ENCODE peak calls at places on chromosomes 2 and 18, in ten cellular contexts. Q is AG04449, H is type B pancreatic cell, Z is brain microvascular endothelial cell, W is tibial artery, U is BJ, J is osteocyte, T is OCI-LY7, X is GM12865, Y is stomach. V is an unnamed sample.

GRCh38 chr2:216545359-216545758 is 46.7 kb downstream of the RPL37A start:
- DNase-seq in U (peak; percentile 54), Q (no peak), T (no peak), W (no peak), X (no peak), Y (no peak), J (no peak), H (no peak), Z (no peak), V (no peak)

GRCh38 chr2:66478311-66478710 is 43.4 kb downstream of the MEIS1 start:
- DNase-seq in X (no peak), Q (no peak), J (no peak), T (no peak), U (no peak), W (no peak), Z (no peak), Y (no peak), H (no peak), V (no peak)

GRCh38 chr18:3935316-3935715 is 485.3 kb downstream of the TGIF1 start:
- DNase-seq in T (peak; percentile 58), U (no peak), H (no peak), Z (no peak), J (no peak), X (no peak), Y (no peak), Q (no peak), W (no peak), V (no peak)

GRCh38 chr2:130391872-130392670 is 36.2 kb downstream of the PTPN18 start:
- DNase-seq in W (no peak), Z (no peak), H (no peak), X (no peak), Q (no peak), Y (no peak), J (peak; percentile 68), U (no peak), T (peak; percentile 9), V (peak; percentile 42)

GRCh38 chr2:155574941-155575340 is 757.6 kb downstream of the NR4A2 start:
- DNase-seq in Z (no peak), X (peak; percentile 3), T (no peak), U (no peak), H (no peak), J (no peak), Y (no peak), W (no peak), Q (no peak), V (no peak)

GRCh38 chr2:13000644-13001375 is 284.1 kb downstream of the TRIB2 start:
- DNase-seq in Z (no peak), Q (no peak), Y (peak; percentile 32), U (no peak), W (no peak), T (no peak), J (no peak), X (no peak), H (no peak), V (no peak)

GRCh38 chr2:226050822-226051221 is 651.3 kb downstream of the NYAP2 start:
- DNase-seq in W (no peak), Q (no peak), T (no peak), Z (peak; percentile 79), X (no peak), Y (no peak), U (no peak), H (no peak), J (no peak), V (no peak)

GRCh38 chr2:197286805-197287595 is 23.6 kb downstream of the ANKRD44 start:
- DNase-seq in Z (peak; percentile 91), Q (peak; percentile 92), X (peak; percentile 80), U (peak; percentile 55), T (peak; percentile 41), J (no peak), W (no peak), Y (peak; percentile 59), H (no peak), V (peak; percentile 70)

GRCh38 chr2:85188852-85189251 is 55.7 kb downstream of the TCF7L1 start:
- DNase-seq in H (no peak), X (no peak), Z (no peak), U (no peak), Q (no peak), W (no peak), Y (no peak), T (no peak), J (no peak), V (no peak)

GRCh38 chr2:85811850-85812735 is 58.3 kb downstream of the ATOH8 start:
- DNase-seq in H (peak; percentile 61), U (no peak), W (no peak), Q (no peak), X (no peak), Z (no peak), J (peak; percentile 70), Y (no peak), T (no peak), V (no peak)

GRCh38 chr2:159890945-159891588 is 93.1 kb upstream of the CD302 start:
- DNase-seq in X (peak; percentile 81), W (no peak), Y (no peak), H (no peak), U (no peak), J (no peak), Q (no peak), Z (no peak), T (no peak), V (peak; percentile 35)

GRCh38 chr18:79625924-79626561 is 53.6 kb upstream of the CTDP1 start:
- DNase-seq in J (no peak), Q (no peak), H (no peak), X (no peak), T (no peak), U (no peak), W (peak; percentile 51), Z (no peak), Y (no peak), V (no peak)

GRCh38 chr2:128773641-128774319 is 455.1 kb upstream of the HS6ST1 start:
- DNase-seq in H (peak; percentile 45), T (no peak), W (no peak), Y (no peak), U (no peak), Q (no peak), Z (no peak), J (peak; percentile 64), X (no peak), V (no peak)

GRCh38 chr2:128772671-128773070 is 454.0 kb upstream of the HS6ST1 start:
- DNase-seq in W (no peak), Z (no peak), T (no peak), U (no peak), H (no peak), Q (no peak), Y (no peak), X (no peak), J (peak; percentile 51), V (no peak)

GRCh38 chr2:128770143-128771080 is 451.7 kb upstream of the HS6ST1 start:
- DNase-seq in Y (no peak), Q (no peak), T (no peak), W (no peak), Z (no peak), X (no peak), U (no peak), J (peak; percentile 80), H (peak; percentile 59), V (no peak)

GRCh38 chr2:128769457-128770142 is 450.9 kb upstream of the HS6ST1 start:
- DNase-seq in J (peak; percentile 51), Y (no peak), X (no peak), T (no peak), W (no peak), U (no peak), Z (no peak), Q (no peak), H (no peak), V (no peak)

DNA sequence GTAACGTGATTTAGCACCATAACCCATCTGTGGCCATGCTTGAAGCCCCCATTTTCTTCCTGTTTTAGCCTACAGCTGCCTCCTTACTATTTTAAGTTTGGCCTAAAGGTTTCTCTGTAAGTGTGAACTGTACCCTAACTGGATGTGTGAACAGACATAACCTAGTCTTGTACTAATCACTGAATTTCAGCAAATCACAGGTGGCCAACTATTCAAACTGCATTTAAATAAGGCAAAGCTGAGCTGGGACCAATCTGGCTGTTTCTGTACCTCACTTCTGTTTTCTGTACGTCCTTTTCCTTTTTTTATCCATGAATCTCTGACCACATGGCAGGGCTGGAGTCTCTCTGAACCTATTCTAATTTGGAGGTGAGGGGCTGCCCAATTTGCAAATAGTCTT is 452.7 kb upstream of the HS6ST1 start:
- DNase-seq in Z (no peak), J (no peak), Q (no peak), X (no peak), Y (no peak), T (no peak), W (no peak), H (no peak), U (no peak), V (no peak)
- TF ChIP-seq CTCF in Z (no peak), J (no peak), Q (no peak), X (no peak), Y (no peak), T (no peak), W (no peak), H (no peak), U (no peak), V (no peak)

DNA sequence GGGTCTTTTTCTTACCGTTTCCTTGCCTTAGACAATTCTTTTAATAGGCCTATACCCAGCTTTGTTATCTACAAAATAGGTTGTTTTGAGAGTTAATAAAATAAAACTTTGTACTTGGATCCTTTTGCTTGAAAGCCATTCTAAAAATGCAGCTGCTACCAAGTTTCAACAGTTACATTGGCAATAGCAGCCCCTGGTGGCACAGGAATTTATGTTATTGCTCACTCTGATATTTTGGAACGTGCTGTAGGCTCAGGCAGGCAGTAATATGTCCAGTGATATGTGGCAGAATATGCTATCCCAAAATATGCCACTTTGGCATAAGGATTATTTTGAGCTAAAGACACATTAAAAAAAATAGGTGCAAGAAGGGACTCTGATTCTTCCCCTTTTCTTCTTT is 6.7 kb upstream of the COMMD1 start:
- DNase-seq in W (no peak), Y (no peak), J (no peak), H (no peak), X (peak; percentile 43), Q (no peak), T (peak; percentile 53), Z (peak; percentile 22), U (no peak), V (peak; percentile 36)
- TF ChIP-seq CTCF in W (peak; percentile 18), Y (no peak), J (peak; percentile 62), H (peak; percentile 59), X (peak; percentile 54), Q (peak; percentile 52), T (peak; percentile 83), Z (peak; percentile 69), U (peak; percentile 58), V (peak; percentile 20)

GRCh38 chr2:31889044-31889443 is 121.8 kb downstream of the MEMO1 start:
- DNase-seq in Y (no peak), W (no peak), Z (no peak), T (no peak), J (no peak), X (no peak), U (no peak), H (no peak), Q (no peak), V (no peak)

GRCh38 chr2:31888550-31888949 is 122.3 kb downstream of the MEMO1 start:
- DNase-seq in W (no peak), X (no peak), Y (no peak), U (no peak), T (no peak), J (no peak), H (no peak), Q (no peak), Z (no peak), V (no peak)

GRCh38 chr2:31886700-31887099 is 124.1 kb downstream of the MEMO1 start:
- DNase-seq in J (no peak), H (no peak), W (no peak), T (peak; percentile 42), X (peak; percentile 41), Y (no peak), Q (no peak), U (no peak), Z (no peak), V (peak; percentile 35)
- TF ChIP-seq CTCF in J (peak; percentile 39), H (peak; percentile 55), W (no peak), T (peak; percentile 74), X (peak; percentile 49), Y (no peak), Q (no peak), U (peak; percentile 29), Z (peak; percentile 68), V (no peak)

GRCh38 chr2:101748000-101748399 is 50.5 kb downstream of the MAP4K4 start:
- DNase-seq in Q (no peak), Z (no peak), H (no peak), W (no peak), U (no peak), T (no peak), J (no peak), Y (no peak), X (no peak), V (no peak)
- TF ChIP-seq CTCF in Q (no peak), Z (no peak), H (no peak), W (no peak), U (no peak), T (no peak), J (no peak), Y (no peak), X (no peak), V (no peak)

V was measured in activated CD8-positive, alpha-beta T cell treated with anti-CD3 and anti-CD28 coated beads for 36 hours.